ENCODE peak calls at places on chromosomes 11 and 22, in six cellular contexts. V is bronchial epithelial cell, H is GM10248, L is K562, M is neural crest cell, O is fibroblast of lung. W is an unnamed sample.
A peak's percentile ranks its signal among the peaks of the same experiment; 100 is the strongest.

GRCh38 chr11:446886-447285 is 3.2 kb upstream of the PTDSS2 start:
- DNase-seq in V (peak; percentile 71), H (no peak), L (no peak), M (no peak), O (no peak), W (no peak)

GRCh38 chr11:77400775-77401469 is 73.0 kb downstream of the PAK1 start:
- DNase-seq in V (no peak), H (no peak), L (no peak), M (no peak), O (no peak), W (no peak)

GRCh38 chr11:16750417-16750816 is 12.0 kb downstream of the C11orf58 start:
- DNase-seq in V (peak; percentile 21), H (no peak), L (no peak), M (no peak), O (no peak), W (no peak)

GRCh38 chr11:134504146-134504905 is 92.3 kb upstream of the B3GAT1 start:
- DNase-seq in V (no peak), H (no peak), L (no peak), M (no peak), O (no peak), W (no peak)

GRCh38 chr11:94193288-94193687 is 64.6 kb downstream of the PANX1 start:
- DNase-seq in V (peak; percentile 89), H (no peak), L (no peak), M (no peak), O (peak; percentile 92), W (peak; percentile 30)

GRCh38 chr11:11072067-11072466 is 214.2 kb upstream of the ZBED5 start:
- DNase-seq in V (peak; percentile 71), H (no peak), L (no peak), M (no peak), O (no peak), W (no peak)

GRCh38 chr11:2673871-2674471 is 25.8 kb downstream of the KCNQ1OT1 start:
- DNase-seq in V (no peak), H (no peak), L (no peak), M (no peak), O (peak; percentile 32), W (no peak)

GRCh38 chr11:9740202-9740881 is 76.5 kb downstream of the SWAP70 start:
- DNase-seq in V (peak; percentile 80), H (no peak), L (no peak), M (no peak), O (no peak), W (no peak)

GRCh38 chr11:45815747-45816146 is 10.8 kb downstream of the SLC35C1 start:
- DNase-seq in V (peak; percentile 25), H (no peak), L (peak; percentile 38), M (no peak), O (peak; percentile 23), W (no peak)

GRCh38 chr11:78022397-78023396 is at the start of gene KCTD14:
- DNase-seq in V (no peak), H (no peak), L (no peak), M (peak; percentile 3), O (no peak), W (no peak)

GRCh38 chr11:122668562-122669090 is 13.1 kb downstream of the UBASH3B start:
- DNase-seq in V (peak; percentile 79), H (no peak), L (no peak), M (no peak), O (peak; percentile 90), W (peak; percentile 66)

GRCh38 chr22:44337658-44338004 is 24.9 kb upstream of the SHISAL1 start:
- DNase-seq in V (peak; percentile 60), H (no peak), L (peak; percentile 27), M (no peak), O (peak; percentile 76), W (peak; percentile 73)

GRCh38 chr11:78406568-78407196 is 10.9 kb downstream of the GAB2 start:
- DNase-seq in V (peak; percentile 73), H (no peak), L (no peak), M (no peak), O (peak; percentile 10), W (no peak)

GRCh38 chr11:120343429-120343828 is 7.2 kb downstream of the ARHGEF12 start:
- DNase-seq in V (no peak), H (peak; percentile 65), L (no peak), M (no peak), O (no peak), W (no peak)

GRCh38 chr11:64916040-64916847 is 765 bp downstream of the ATG2A start:
- DNase-seq in V (peak; percentile 46), H (peak; percentile 59), L (peak; percentile 66), M (no peak), O (peak; percentile 20), W (peak; percentile 82)

GRCh38 chr11:79220171-79220570 is 220.7 kb downstream of the TENM4 start:
- DNase-seq in V (no peak), H (no peak), L (no peak), M (no peak), O (peak; percentile 20), W (no peak)

GRCh38 chr22:44026630-44027511 is 2.8 kb downstream of the PARVB start:
- DNase-seq in V (no peak), H (peak; percentile 88), L (peak; percentile 62), M (no peak), O (peak; percentile 69), W (peak; percentile 78)

GRCh38 chr11:64358907-64359711 is at the start of gene RPS6KA4:
- DNase-seq in V (peak; percentile 51), H (peak; percentile 93), L (peak; percentile 88), M (no peak), O (peak; percentile 64), W (peak; percentile 58)

GRCh38 chr22:43376765-43377485 is 33.8 kb upstream of the SCUBE1 start:
- DNase-seq in V (no peak), H (peak; percentile 51), L (no peak), M (no peak), O (peak; percentile 69), W (no peak)

GRCh38 chr11:57340228-57340627 is 2.1 kb downstream of the P2RX3 start:
- DNase-seq in V (no peak), H (no peak), L (peak; percentile 65), M (peak; percentile 39), O (peak; percentile 26), W (peak; percentile 42)

GRCh38 chr11:110253525-110253924 is 42.9 kb downstream of the RDX start:
- DNase-seq in V (no peak), H (no peak), L (no peak), M (no peak), O (no peak), W (no peak)

GRCh38 chr11:110250168-110250567 is 46.2 kb downstream of the RDX start:
- DNase-seq in V (no peak), H (no peak), L (no peak), M (no peak), O (no peak), W (no peak)

GRCh38 chr11:110251837-110252236 is 44.6 kb downstream of the RDX start:
- DNase-seq in V (peak; percentile 90), H (no peak), L (no peak), M (no peak), O (peak; percentile 77), W (peak; percentile 31)

GRCh38 chr11:110243804-110244203 is 52.6 kb downstream of the RDX start:
- DNase-seq in V (peak; percentile 22), H (no peak), L (no peak), M (no peak), O (no peak), W (no peak)

GRCh38 chr11:110249066-110249465 is 47.3 kb downstream of the RDX start:
- DNase-seq in V (peak; percentile 6), H (no peak), L (no peak), M (no peak), O (no peak), W (no peak)
- TF ChIP-seq CTCF in V (no peak), H (peak; percentile 24), L (no peak), M (peak; percentile 53), O (peak; percentile 15), W (peak; percentile 22)

GRCh38 chr22:48976556-48977535 is 850.8 kb downstream of the BRD1 start:
- DNase-seq in V (no peak), H (no peak), L (no peak), M (no peak), O (no peak), W (no peak)

GRCh38 chr22:48980918-48981317 is 846.8 kb downstream of the BRD1 start:
- DNase-seq in V (no peak), H (no peak), L (no peak), M (no peak), O (no peak), W (no peak)

GRCh38 chr22:48981671-48982070 is 846.0 kb downstream of the BRD1 start:
- DNase-seq in V (no peak), H (no peak), L (no peak), M (no peak), O (no peak), W (no peak)

GRCh38 chr22:48980409-48980808 is 847.3 kb downstream of the BRD1 start:
- DNase-seq in V (no peak), H (no peak), L (no peak), M (no peak), O (no peak), W (no peak)

GRCh38 chr22:48979482-48979881 is 848.2 kb downstream of the BRD1 start:
- DNase-seq in V (no peak), H (no peak), L (peak; percentile 9), M (no peak), O (no peak), W (no peak)
- TF ChIP-seq CTCF in V (no peak), H (no peak), L (no peak), M (peak; percentile 39), O (no peak), W (no peak)

DNA sequence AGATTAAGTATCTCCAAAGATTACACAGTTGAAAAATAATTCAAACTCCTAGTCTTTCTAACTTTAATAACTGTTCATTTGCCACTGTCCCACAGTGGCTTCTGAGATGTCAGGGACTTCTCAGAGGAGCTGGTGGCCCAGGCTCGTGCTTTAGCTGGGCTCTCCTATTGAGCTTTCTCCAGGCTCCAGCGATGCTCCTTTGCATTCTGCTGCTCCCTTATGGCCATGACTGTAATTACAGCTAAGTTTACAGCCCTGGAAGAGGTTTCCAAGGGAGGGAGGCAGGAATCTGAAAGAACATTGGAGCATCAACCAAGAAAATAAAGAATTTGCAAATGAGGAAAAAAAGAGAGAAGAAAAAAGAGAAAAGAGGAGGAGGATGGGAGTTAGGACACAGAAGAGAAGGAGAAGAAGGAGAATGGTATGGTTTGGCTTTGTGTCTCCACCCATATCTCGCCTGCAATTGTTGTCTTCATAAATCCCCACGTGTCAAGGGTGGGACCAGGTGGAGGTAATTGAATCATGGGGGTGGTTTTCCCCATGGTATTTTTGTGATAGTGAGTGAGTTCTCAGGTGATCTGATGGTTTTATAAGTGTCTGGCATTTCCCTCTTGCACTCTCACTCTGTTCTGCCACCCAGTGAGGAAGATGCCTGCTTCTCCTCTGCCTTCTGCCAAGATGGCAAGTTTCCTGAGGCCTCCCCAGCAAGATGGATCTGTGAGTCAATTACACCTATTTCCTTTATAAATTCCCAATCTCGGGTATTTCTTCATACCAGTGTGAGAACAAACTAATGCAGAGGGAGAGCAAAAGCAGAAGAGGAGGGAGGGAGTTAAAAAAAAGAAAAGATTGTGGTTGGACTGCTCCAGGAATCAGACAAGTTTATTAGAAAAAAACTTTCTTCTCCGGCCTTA is 857.0 kb downstream of the KCNA4 start:
- DNase-seq in V (peak; percentile 58), H (peak; percentile 7), L (peak; percentile 6), M (peak; percentile 51), O (peak; percentile 68), W (peak; percentile 73)
- TF ChIP-seq CTCF in V (peak; percentile 70), H (peak; percentile 51), L (no peak), M (peak; percentile 79), O (peak; percentile 77), W (peak; percentile 78)

DNA sequence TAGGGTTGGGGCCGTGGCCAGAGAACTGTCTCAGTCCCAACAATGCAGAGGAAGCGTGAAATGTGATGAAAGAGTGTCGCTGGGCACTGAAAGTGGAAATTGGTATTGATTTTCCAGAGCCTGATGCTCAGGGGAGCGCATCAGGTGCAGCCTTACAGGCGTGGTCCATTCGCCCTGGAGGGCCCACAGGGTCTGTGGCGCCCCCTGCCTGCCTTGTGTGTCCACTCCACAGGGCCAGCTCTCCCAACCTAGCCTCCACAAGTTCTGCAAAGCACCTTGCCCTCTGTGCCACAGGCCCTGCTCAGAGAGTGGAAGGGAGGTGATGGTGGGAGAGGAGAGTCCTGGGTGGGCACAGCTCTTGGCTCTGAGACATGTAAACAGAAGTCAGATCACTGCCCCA is 54.9 kb upstream of the LMO1 start:
- DNase-seq in V (no peak), H (no peak), L (peak; percentile 47), M (no peak), O (no peak), W (no peak)
- TF ChIP-seq CTCF in V (peak; percentile 27), H (peak; percentile 10), L (peak; percentile 60), M (peak; percentile 43), O (no peak), W (peak; percentile 6)